ENCODE peak calls at places on chromosomes 6 and 20, in ten cellular contexts. Q is bronchial epithelial cell, G is breast epithelium, E is Calu3, Y is dorsolateral prefrontal cortex, S is cardiac muscle cell, J is endothelial cell of umbilical vein, N is sigmoid colon, Z is body of pancreas, P is endothelial cell. I is an unnamed sample.

GRCh38 chr6:128754658-128755256 is 128.2 kb upstream of the LAMA2 start:
- DNase-seq in Q (no peak), G (no peak), E (no peak), Y (no peak), S (no peak), J (no peak), N (no peak), Z (no peak), P (no peak), I (no peak)

GRCh38 chr20:43404880-43405279 is 52.8 kb upstream of the SRSF6 start:
- DNase-seq in Q (peak), G (no peak), E (peak), Y (no peak), S (no peak), J (no peak), N (no peak), Z (no peak), P (no peak), I (no peak)

GRCh38 chr6:113819169-113819830 is 37.8 kb upstream of the MARCKS start:
- DNase-seq in Q (no peak), G (no peak), E (peak), Y (no peak), S (no peak), J (no peak), N (no peak), Z (peak), P (no peak), I (no peak)

GRCh38 chr6:37696841-37697735 is 595 bp downstream of the MDGA1 start:
- DNase-seq in Q (no peak), G (no peak), E (peak), Y (no peak), S (peak), J (peak), N (no peak), Z (no peak), P (peak), I (no peak)

GRCh38 chr6:105135056-105135455 is 44.8 kb downstream of the POPDC3 start:
- DNase-seq in Q (peak), G (no peak), E (peak), Y (no peak), S (peak), J (peak), N (no peak), Z (no peak), P (no peak), I (no peak)

GRCh38 chr6:27250955-27251671 is 3.6 kb downstream of the PRSS16 start:
- DNase-seq in Q (peak), G (peak), E (peak), Y (peak), S (peak), J (no peak), N (no peak), Z (peak), P (peak), I (no peak)

GRCh38 chr6:259901-260508 is 32.3 kb upstream of the DUSP22 start:
- DNase-seq in Q (no peak), G (no peak), E (no peak), Y (no peak), S (no peak), J (no peak), N (no peak), Z (no peak), P (no peak), I (no peak)

GRCh38 chr6:1498491-1499113 is 109.2 kb downstream of the FOXF2 start:
- DNase-seq in Q (no peak), G (no peak), E (no peak), Y (no peak), S (no peak), J (no peak), N (no peak), Z (no peak), P (no peak), I (no peak)

GRCh38 chr6:166778776-166779175 is 151.7 kb upstream of the RPS6KA2 start:
- DNase-seq in Q (no peak), G (no peak), E (no peak), Y (no peak), S (no peak), J (no peak), N (no peak), Z (peak), P (no peak), I (no peak)

GRCh38 chr6:119349341-119350201 is at the start of gene MAN1A1:
- DNase-seq in Q (peak), G (peak), E (peak), Y (peak), S (peak), J (peak), N (peak), Z (peak), P (peak), I (peak)

GRCh38 chr20:2133318-2134183 is 31.9 kb downstream of the STK35 start:
- DNase-seq in Q (peak), G (no peak), E (no peak), Y (no peak), S (peak), J (no peak), N (no peak), Z (peak), P (no peak), I (peak)

GRCh38 chr6:40400738-40401137 is 186.4 kb downstream of the LRFN2 start:
- DNase-seq in Q (no peak), G (no peak), E (no peak), Y (no peak), S (no peak), J (no peak), N (no peak), Z (no peak), P (no peak), I (no peak)

DNA sequence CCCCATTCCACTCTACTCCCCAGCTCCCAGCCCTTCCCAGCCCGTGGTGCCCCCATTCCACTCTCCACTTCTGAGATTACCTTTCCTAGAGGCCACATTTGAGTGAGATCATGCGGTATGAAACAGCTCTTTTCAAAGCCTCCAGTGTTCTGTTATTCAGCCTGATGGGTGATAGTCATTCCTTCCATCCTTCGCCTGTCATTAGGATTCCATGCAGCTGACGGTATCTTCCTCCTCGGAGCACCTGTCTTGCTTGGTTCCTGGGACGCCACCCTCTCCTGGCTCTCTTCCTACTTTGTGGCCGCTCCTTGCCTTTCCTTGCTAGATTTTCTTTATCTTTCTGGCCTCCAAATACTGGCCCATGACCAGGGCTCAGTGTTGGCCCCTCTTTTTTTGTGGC is 137.0 kb downstream of the ARID1B start:
- DNase-seq in Q (no peak), G (no peak), E (no peak), Y (no peak), S (no peak), J (no peak), N (no peak), Z (no peak), P (no peak), I (no peak)
- TF ChIP-seq CTCF in Q (no peak), G (no peak), E (no peak), Y (no peak), S (no peak), J (no peak), N (no peak), Z (no peak), P (no peak), I (no peak)

GRCh38 chr6:70735513-70735912 is 67.8 kb downstream of the SMAP1 start:
- DNase-seq in Q (no peak), G (no peak), E (no peak), Y (no peak), S (no peak), J (no peak), N (no peak), Z (peak), P (no peak), I (no peak)
- TF ChIP-seq CTCF in Q (no peak), G (no peak), E (no peak), Y (no peak), S (no peak), J (no peak), N (no peak), Z (no peak), P (no peak), I (no peak)

DNA sequence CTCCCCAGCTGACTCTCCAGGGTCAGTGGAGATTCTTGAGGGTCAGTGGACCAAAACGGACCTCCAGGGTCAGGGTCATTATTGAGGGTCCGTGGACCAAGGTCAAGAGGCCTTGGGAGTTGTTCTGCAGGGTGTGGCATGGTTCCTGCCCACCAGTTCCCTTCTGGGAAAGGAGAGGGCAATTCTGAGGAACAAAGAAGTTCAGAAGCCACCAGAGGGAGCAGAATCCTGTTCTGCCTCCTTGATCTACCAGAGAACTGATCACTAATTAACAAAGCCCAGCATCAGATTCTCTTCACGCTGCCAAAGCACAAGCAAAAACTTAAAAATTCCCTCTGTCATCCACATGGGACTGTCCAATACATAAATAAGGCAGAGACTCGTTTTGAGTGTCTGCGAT is 263.4 kb downstream of the DHX35 start:
- DNase-seq in Q (no peak), G (no peak), E (no peak), Y (no peak), S (no peak), J (no peak), N (no peak), Z (no peak), P (no peak), I (no peak)
- TF ChIP-seq CTCF in Q (no peak), G (no peak), E (no peak), Y (no peak), S (no peak), J (no peak), N (no peak), Z (no peak), P (no peak), I (no peak)

GRCh38 chr6:88919032-88919431 is 44.4 kb downstream of the RNGTT start:
- DNase-seq in Q (no peak), G (no peak), E (no peak), Y (no peak), S (no peak), J (no peak), N (no peak), Z (no peak), P (no peak), I (no peak)
- TF ChIP-seq CTCF in Q (peak), G (no peak), E (no peak), Y (peak), S (peak), J (no peak), N (no peak), Z (no peak), P (peak), I (peak)

GRCh38 chr6:19368511-19368910 is 468.7 kb upstream of the ID4 start:
- DNase-seq in Q (peak), G (no peak), E (no peak), Y (no peak), S (no peak), J (no peak), N (no peak), Z (no peak), P (no peak), I (peak)
- TF ChIP-seq CTCF in Q (peak), G (no peak), E (no peak), Y (no peak), S (no peak), J (no peak), N (no peak), Z (no peak), P (no peak), I (peak)

GRCh38 chr6:134676307-134677281 is 273.3 kb downstream of the ALDH8A1 start:
- DNase-seq in Q (peak), G (no peak), E (no peak), Y (no peak), S (no peak), J (no peak), N (no peak), Z (no peak), P (no peak), I (no peak)
- TF ChIP-seq CTCF in Q (no peak), G (no peak), E (no peak), Y (no peak), S (no peak), J (no peak), N (no peak), Z (no peak), P (no peak), I (no peak)